ENCODE peak calls at places on chromosomes 13 and 19, in four cellular contexts. One of them, this sample, is unnamed.
A peak's percentile ranks its signal among the peaks of the same experiment; 100 is the strongest.

GRCh38 chr19:13154241-13154778 is 4.1 kb downstream of the IER2 start:
- DNase-seq in AG09309: peak; percentile 86
- DNase-seq in foreskin fibroblast: peak; percentile 98
- DNase-seq in lower lobe of right lung: peak; percentile 98
- DNase-seq in this sample: peak; percentile 97

GRCh38 chr13:100409132-100409531 is 179.5 kb downstream of the GGACT start:
- DNase-seq in lower lobe of right lung: no peak
- DNase-seq in AG09309: no peak
- DNase-seq in foreskin fibroblast: no peak
- DNase-seq in this sample: no peak

GRCh38 chr19:54449701-54450069 is 686 bp downstream of the LENG8 start:
- DNase-seq in AG09309: no peak
- DNase-seq in foreskin fibroblast: peak; percentile 52
- DNase-seq in lower lobe of right lung: peak; percentile 47
- DNase-seq in this sample: no peak

GRCh38 chr19:50414850-50415660 is 3.7 kb upstream of the SPIB start:
- DNase-seq in AG09309: no peak
- DNase-seq in foreskin fibroblast: peak; percentile 82
- DNase-seq in lower lobe of right lung: peak; percentile 90
- DNase-seq in this sample: peak; percentile 48

GRCh38 chr13:101639711-101640110 is 187.2 kb downstream of the ITGBL1 start:
- DNase-seq in AG09309: no peak
- DNase-seq in lower lobe of right lung: no peak
- DNase-seq in foreskin fibroblast: peak; percentile 20
- DNase-seq in this sample: no peak

GRCh38 chr13:63305641-63306133 is 1890.0 kb upstream of the PCDH20 start:
- DNase-seq in foreskin fibroblast: no peak
- DNase-seq in AG09309: no peak
- DNase-seq in lower lobe of right lung: no peak
- DNase-seq in this sample: no peak

GRCh38 chr19:47369923-47370625 is 21.0 kb downstream of the DHX34 start:
- DNase-seq in lower lobe of right lung: peak; percentile 74
- DNase-seq in AG09309: peak; percentile 34
- DNase-seq in foreskin fibroblast: peak; percentile 81
- DNase-seq in this sample: peak; percentile 61

GRCh38 chr13:110017379-110017778 is 231.0 kb upstream of the IRS2 start:
- DNase-seq in AG09309: peak; percentile 68
- DNase-seq in foreskin fibroblast: peak; percentile 94
- DNase-seq in lower lobe of right lung: no peak
- DNase-seq in this sample: peak; percentile 92

GRCh38 chr19:30686252-30686762 is 314.1 kb downstream of the ZNF536 start:
- DNase-seq in lower lobe of right lung: no peak
- DNase-seq in foreskin fibroblast: peak; percentile 41
- DNase-seq in AG09309: no peak
- DNase-seq in this sample: peak; percentile 42

GRCh38 chr19:2974342-2974932 is 2.9 kb upstream of the TLE6 start:
- DNase-seq in AG09309: no peak
- DNase-seq in foreskin fibroblast: peak; percentile 21
- DNase-seq in lower lobe of right lung: peak; percentile 64
- DNase-seq in this sample: no peak

GRCh38 chr13:94968040-94968756 is 255.9 kb upstream of the SOX21 start:
- DNase-seq in AG09309: no peak
- DNase-seq in foreskin fibroblast: peak; percentile 56
- DNase-seq in lower lobe of right lung: no peak
- DNase-seq in this sample: no peak

GRCh38 chr13:21971662-21972635 is 301.1 kb downstream of the FGF9 start:
- DNase-seq in lower lobe of right lung: no peak
- DNase-seq in foreskin fibroblast: peak; percentile 2
- DNase-seq in AG09309: no peak
- DNase-seq in this sample: peak; percentile 89

GRCh38 chr19:49475995-49476880 is 2.2 kb downstream of the FLT3LG start:
- DNase-seq in lower lobe of right lung: no peak
- DNase-seq in foreskin fibroblast: peak; percentile 57
- DNase-seq in AG09309: no peak
- DNase-seq in this sample: no peak

GRCh38 chr19:55251296-55252081 is 7.3 kb downstream of the PPP6R1 start:
- DNase-seq in lower lobe of right lung: no peak
- DNase-seq in foreskin fibroblast: no peak
- DNase-seq in AG09309: no peak
- DNase-seq in this sample: no peak

GRCh38 chr13:99418663-99419140 is 82.6 kb upstream of the TM9SF2 start:
- DNase-seq in lower lobe of right lung: no peak
- DNase-seq in AG09309: no peak
- DNase-seq in foreskin fibroblast: no peak
- DNase-seq in this sample: no peak

GRCh38 chr19:55086730-55087541 is 11.3 kb downstream of the EPS8L1 start:
- DNase-seq in AG09309: peak; percentile 61
- DNase-seq in lower lobe of right lung: peak; percentile 94
- DNase-seq in foreskin fibroblast: peak; percentile 98
- DNase-seq in this sample: peak; percentile 87

GRCh38 chr19:15944401-15944800 is 4.4 kb upstream of the OR10H4 start:
- DNase-seq in foreskin fibroblast: no peak
- DNase-seq in AG09309: no peak
- DNase-seq in lower lobe of right lung: no peak
- DNase-seq in this sample: no peak

GRCh38 chr13:98301721-98302120 is 124.7 kb upstream of the RNF113B start:
- DNase-seq in lower lobe of right lung: no peak
- DNase-seq in foreskin fibroblast: no peak
- DNase-seq in AG09309: no peak
- DNase-seq in this sample: peak; percentile 56

GRCh38 chr19:44753932-44754742 is 5.6 kb downstream of the BCL3 start:
- DNase-seq in AG09309: peak; percentile 61
- DNase-seq in lower lobe of right lung: peak; percentile 98
- DNase-seq in foreskin fibroblast: peak; percentile 86
- DNase-seq in this sample: peak; percentile 86

GRCh38 chr19:50449236-50449899 is 16.7 kb downstream of the MYBPC2 start:
- DNase-seq in lower lobe of right lung: no peak
- DNase-seq in foreskin fibroblast: no peak
- DNase-seq in AG09309: no peak
- DNase-seq in this sample: no peak

GRCh38 chr19:57648336-57649003 is 15.5 kb downstream of the ZNF211 start:
- DNase-seq in foreskin fibroblast: no peak
- DNase-seq in lower lobe of right lung: no peak
- DNase-seq in AG09309: no peak
- DNase-seq in this sample: no peak

GRCh38 chr13:36571444-36571843 is 102.4 kb upstream of the SERTM1 start:
- DNase-seq in foreskin fibroblast: peak; percentile 19
- DNase-seq in AG09309: no peak
- DNase-seq in lower lobe of right lung: no peak
- DNase-seq in this sample: no peak

GRCh38 chr19:19649580-19649995 is 6.1 kb upstream of the GMIP start:
- DNase-seq in foreskin fibroblast: no peak
- DNase-seq in AG09309: no peak
- DNase-seq in lower lobe of right lung: no peak
- DNase-seq in this sample: no peak

GRCh38 chr19:50285833-50286232 is 43.3 kb downstream of the KCNC3 start:
- DNase-seq in foreskin fibroblast: no peak
- DNase-seq in lower lobe of right lung: no peak
- DNase-seq in AG09309: no peak
- DNase-seq in this sample: no peak

GRCh38 chr19:46791944-46792343 is 3.5 kb upstream of the SLC1A5 start:
- DNase-seq in AG09309: no peak
- DNase-seq in lower lobe of right lung: no peak
- DNase-seq in foreskin fibroblast: no peak
- DNase-seq in this sample: no peak

GRCh38 chr13:96052655-96053002 is 572 bp downstream of the UGGT2 start:
- DNase-seq in AG09309: peak; percentile 33
- DNase-seq in foreskin fibroblast: peak; percentile 73
- DNase-seq in lower lobe of right lung: no peak
- DNase-seq in this sample: peak; percentile 64

GRCh38 chr13:34145061-34145460 is 327.1 kb downstream of the RFC3 start:
- DNase-seq in foreskin fibroblast: no peak
- DNase-seq in AG09309: no peak
- DNase-seq in lower lobe of right lung: no peak
- DNase-seq in this sample: no peak

GRCh38 chr19:23415034-23415433 is 19.8 kb upstream of the ZNF91 start:
- DNase-seq in AG09309: no peak
- DNase-seq in lower lobe of right lung: no peak
- DNase-seq in foreskin fibroblast: no peak
- DNase-seq in this sample: no peak

GRCh38 chr19:23415561-23416191 is 20.4 kb upstream of the ZNF91 start:
- DNase-seq in lower lobe of right lung: no peak
- DNase-seq in AG09309: no peak
- DNase-seq in foreskin fibroblast: peak; percentile 13
- DNase-seq in this sample: no peak

DNA sequence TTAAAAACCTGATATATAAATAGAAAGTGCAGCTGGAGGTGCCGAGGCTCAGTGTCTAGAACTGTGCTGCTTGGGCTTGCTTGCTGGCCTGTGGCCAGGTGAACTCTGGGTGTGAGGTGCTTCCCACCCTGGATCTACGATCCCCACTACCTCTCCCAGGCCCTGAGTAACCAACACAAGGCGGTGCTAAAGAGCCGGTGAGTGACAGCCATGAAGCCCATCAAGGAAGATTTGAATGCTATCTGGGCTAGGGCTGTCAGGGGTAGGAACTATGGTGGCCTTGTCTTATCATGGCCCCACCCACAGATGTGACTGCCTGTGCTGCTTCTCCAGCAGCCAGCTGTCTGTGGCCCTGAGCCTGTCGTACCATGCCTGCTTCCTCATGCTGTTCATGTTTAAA is 25.6 kb upstream of the ZNF91 start:
- DNase-seq in foreskin fibroblast: no peak
- DNase-seq in AG09309: no peak
- DNase-seq in lower lobe of right lung: no peak
- DNase-seq in this sample: no peak
- TF ChIP-seq CTCF in foreskin fibroblast: no peak
- TF ChIP-seq CTCF in AG09309: no peak
- TF ChIP-seq CTCF in lower lobe of right lung: no peak
- TF ChIP-seq CTCF in this sample: no peak

DNA sequence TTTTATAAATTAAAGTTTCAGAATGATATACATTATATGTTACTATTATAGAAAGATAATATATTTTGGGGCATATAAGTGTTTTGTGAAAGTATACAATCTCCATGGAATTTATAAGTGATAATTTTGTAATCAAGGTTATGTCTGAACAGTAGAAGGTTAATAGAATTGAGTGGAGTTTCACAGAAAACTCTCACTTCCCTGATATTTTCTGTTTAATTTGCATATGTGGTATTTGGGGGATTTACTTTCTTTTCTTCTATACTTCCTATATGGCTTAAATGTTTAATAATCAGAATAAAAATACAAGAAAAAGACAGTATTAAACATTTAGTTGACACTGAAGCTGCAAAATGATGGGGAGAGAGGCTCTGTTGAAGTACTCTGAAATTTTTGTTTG is 848.5 kb downstream of the DACH1 start:
- DNase-seq in foreskin fibroblast: no peak
- DNase-seq in AG09309: no peak
- DNase-seq in lower lobe of right lung: no peak
- DNase-seq in this sample: no peak
- H3K4me3 ChIP-seq in foreskin fibroblast: no peak overlapping the region
- H3K4me3 ChIP-seq in AG09309: no peak overlapping the region
- H3K4me3 ChIP-seq in lower lobe of right lung: no peak overlapping the region
- H3K4me3 ChIP-seq in this sample: no peak overlapping the region

DNA sequence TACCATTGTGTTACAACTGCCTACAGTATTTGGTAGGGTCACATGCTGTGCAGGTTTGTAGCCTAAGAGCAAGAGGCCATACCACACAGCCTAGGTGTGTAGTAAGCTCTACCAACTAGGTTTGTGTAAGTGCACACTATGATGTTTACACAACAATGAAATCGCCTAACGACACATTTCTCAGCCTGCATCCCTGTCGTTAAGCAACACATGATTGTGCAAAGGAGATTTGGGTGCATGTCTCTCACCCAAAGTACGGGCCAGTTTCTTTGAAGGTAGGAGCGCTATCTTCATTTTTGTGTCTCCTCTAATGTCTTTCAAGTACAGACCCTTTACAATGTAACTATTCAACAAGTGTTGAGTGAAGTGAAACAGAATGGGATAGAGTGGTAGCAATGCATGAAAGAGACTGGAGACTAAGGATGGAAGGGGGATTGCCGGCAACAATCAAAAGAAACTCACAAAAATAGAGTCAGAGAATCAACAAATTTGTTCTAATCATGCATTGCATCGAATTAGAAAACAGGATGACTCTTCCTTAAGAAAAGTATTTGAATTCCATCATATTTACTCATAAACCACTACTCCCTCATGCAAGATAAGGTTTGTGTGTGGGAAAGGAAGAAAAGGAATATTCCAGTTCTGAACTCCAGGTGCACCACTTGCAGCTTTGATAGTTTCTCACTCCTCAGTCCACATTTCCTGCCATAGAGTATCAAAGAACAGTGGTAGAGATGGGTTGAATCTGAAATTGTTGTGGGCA is 60.2 kb upstream of the TNFRSF19 start:
- DNase-seq in lower lobe of right lung: no peak
- DNase-seq in AG09309: peak; percentile 53
- DNase-seq in foreskin fibroblast: peak; percentile 66
- DNase-seq in this sample: peak; percentile 78
- TF ChIP-seq CTCF in lower lobe of right lung: no peak
- TF ChIP-seq CTCF in AG09309: peak; percentile 9
- TF ChIP-seq CTCF in foreskin fibroblast: no peak
- TF ChIP-seq CTCF in this sample: no peak

GRCh38 chr13:105410602-105411001 is 1124.9 kb downstream of the EFNB2 start:
- DNase-seq in lower lobe of right lung: peak; percentile 65
- DNase-seq in AG09309: peak; percentile 8
- DNase-seq in foreskin fibroblast: peak; percentile 89
- DNase-seq in this sample: peak; percentile 52
- H3K4me3 ChIP-seq in lower lobe of right lung: peak overlapping the region; percentile 24
- H3K4me3 ChIP-seq in AG09309: no peak overlapping the region
- H3K4me3 ChIP-seq in foreskin fibroblast: peak overlapping the region; percentile 39
- H3K4me3 ChIP-seq in this sample: peak overlapping the region; percentile 19

GRCh38 chr19:40642062-40642706 is 41.0 kb downstream of the LTBP4 start:
- DNase-seq in foreskin fibroblast: no peak
- DNase-seq in lower lobe of right lung: no peak
- DNase-seq in AG09309: no peak
- DNase-seq in this sample: no peak

GRCh38 chr19:40642757-40643325 is 41.7 kb downstream of the LTBP4 start:
- DNase-seq in AG09309: no peak
- DNase-seq in lower lobe of right lung: no peak
- DNase-seq in foreskin fibroblast: no peak
- DNase-seq in this sample: peak; percentile 44

GRCh38 chr19:40639638-40639982 is 38.4 kb downstream of the LTBP4 start:
- DNase-seq in foreskin fibroblast: no peak
- DNase-seq in AG09309: no peak
- DNase-seq in lower lobe of right lung: no peak
- DNase-seq in this sample: no peak

GRCh38 chr19:40640744-40641143 is 39.6 kb downstream of the LTBP4 start:
- DNase-seq in lower lobe of right lung: no peak
- DNase-seq in AG09309: no peak
- DNase-seq in foreskin fibroblast: no peak
- DNase-seq in this sample: peak; percentile 22

DNA sequence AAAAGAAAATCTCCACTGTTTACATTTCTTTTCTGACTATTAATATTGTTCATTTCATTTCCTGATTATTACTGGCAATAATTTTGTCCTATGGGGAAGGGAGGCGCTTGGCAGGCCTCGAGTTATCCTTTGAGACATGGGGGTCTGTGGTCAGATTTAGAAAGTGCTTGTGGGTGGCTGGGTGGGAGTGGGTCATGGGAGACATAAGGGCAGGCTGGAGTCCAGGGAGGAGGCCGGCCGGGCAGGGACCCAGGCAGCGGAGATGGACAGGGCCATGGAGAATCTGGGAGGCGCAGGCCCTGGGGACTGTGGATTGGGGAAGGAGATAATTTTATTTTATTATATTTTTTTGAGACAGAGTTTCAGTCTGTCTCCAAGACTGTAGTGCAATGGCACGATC is 40.1 kb downstream of the LTBP4 start:
- DNase-seq in AG09309: no peak
- DNase-seq in foreskin fibroblast: no peak
- DNase-seq in lower lobe of right lung: no peak
- DNase-seq in this sample: no peak
- TF ChIP-seq CTCF in AG09309: no peak
- TF ChIP-seq CTCF in foreskin fibroblast: no peak
- TF ChIP-seq CTCF in lower lobe of right lung: no peak
- TF ChIP-seq CTCF in this sample: no peak